ENCODE peak calls at places on chromosomes 12 and 14, in four cellular contexts. U is H1, X is body of pancreas, V is spleen. B is an unnamed sample.

GRCh38 chr12:15563683-15564082 is 225.5 kb downstream of the EPS8 start:
- DNase-seq in V (no peak), X (no peak), U (no peak), B (peak)

GRCh38 chr12:53223006-53223305 is 9.1 kb downstream of the RARG start:
- DNase-seq in U (no peak), X (no peak), V (peak), B (no peak)

GRCh38 chr14:63603749-63604277 is 37.9 kb downstream of the WDR89 start:
- DNase-seq in X (no peak), U (no peak), V (no peak), B (no peak)

GRCh38 chr14:32620303-32620702 is 291.2 kb downstream of the AKAP6 start:
- DNase-seq in X (no peak), U (no peak), V (no peak), B (no peak)

GRCh38 chr12:111455448-111456320 is 50.0 kb downstream of the SH2B3 start:
- DNase-seq in X (no peak), V (no peak), U (no peak), B (peak)

GRCh38 chr12:130717752-130718151 is 1.7 kb upstream of the RIMBP2 start:
- DNase-seq in U (no peak), X (no peak), V (no peak), B (no peak)

GRCh38 chr14:76655331-76655730 is 105.9 kb upstream of the VASH1 start:
- DNase-seq in V (no peak), U (no peak), X (no peak), B (no peak)

GRCh38 chr12:54129028-54129903 is 59.5 kb downstream of the SMUG1 start:
- DNase-seq in X (no peak), U (no peak), V (peak), B (no peak)

GRCh38 chr14:89212386-89213235 is 204.4 kb downstream of the FOXN3 start:
- DNase-seq in U (no peak), X (no peak), V (no peak), B (no peak)

GRCh38 chr12:86122846-86123468 is 133.2 kb downstream of the MGAT4C start:
- DNase-seq in V (no peak), U (no peak), X (no peak), B (no peak)

GRCh38 chr12:45944771-45945170 is 45.6 kb downstream of the SCAF11 start:
- DNase-seq in U (no peak), V (no peak), X (no peak), B (no peak)

GRCh38 chr14:73741876-73742519 is 27.8 kb upstream of the PNMA1 start:
- DNase-seq in X (no peak), V (peak), U (no peak), B (no peak)

GRCh38 chr14:61503167-61503801 is 181.9 kb downstream of the PRKCH start:
- DNase-seq in X (no peak), U (no peak), V (no peak), B (no peak)

GRCh38 chr14:73344304-73344703 is 107.0 kb downstream of the PAPLN start:
- DNase-seq in U (no peak), V (no peak), X (no peak), B (no peak)

GRCh38 chr12:69304284-69304683 is 43.9 kb upstream of the LYZ start:
- DNase-seq in X (no peak), U (no peak), V (no peak), B (no peak)

GRCh38 chr12:108047130-108047550 is 81.9 kb upstream of the WSCD2 start:
- DNase-seq in V (no peak), X (no peak), U (no peak), B (no peak)

GRCh38 chr12:107349008-107349747 is 255.8 kb upstream of the CRY1 start:
- DNase-seq in X (peak), U (no peak), V (no peak), B (no peak)

GRCh38 chr12:122001379-122002209 is 20.1 kb upstream of the BCL7A start:
- DNase-seq in X (no peak), U (no peak), V (no peak), B (no peak)

GRCh38 chr12:8033153-8034044 is 883 bp downstream of the FOXJ2 start:
- DNase-seq in V (peak), X (peak), U (no peak), B (peak)

GRCh38 chr14:31456841-31457664 is at the start of gene DTD2:
- DNase-seq in V (peak), X (peak), U (peak), B (peak)

GRCh38 chr12:122862872-122863701 is 27.8 kb downstream of the HIP1R start:
- DNase-seq in U (no peak), X (no peak), V (peak), B (no peak)

GRCh38 chr12:26056335-26056734 is 68.5 kb downstream of the BHLHE41 start:
- DNase-seq in X (peak), V (no peak), U (no peak), B (no peak)

GRCh38 chr12:83102499-83102898 is 415.8 kb downstream of the TMTC2 start:
- DNase-seq in U (no peak), X (no peak), V (no peak), B (no peak)

GRCh38 chr12:111868676-111869588 is 26.9 kb downstream of the MAPKAPK5 start:
- DNase-seq in V (no peak), U (peak), X (no peak), B (no peak)

GRCh38 chr12:15706010-15706676 is 83.0 kb downstream of the EPS8 start:
- DNase-seq in X (peak), U (no peak), V (no peak), B (no peak)

GRCh38 chr12:112183141-112183581 is 57.8 kb downstream of the TRAFD1 start:
- DNase-seq in U (no peak), V (no peak), X (no peak), B (no peak)

GRCh38 chr12:106345739-106346138 is 11.8 kb upstream of the POLR3B start:
- DNase-seq in V (no peak), U (no peak), X (no peak), B (peak)

GRCh38 chr14:34452258-34452822 is 9.7 kb downstream of the SPTSSA start:
- DNase-seq in U (no peak), V (no peak), X (no peak), B (no peak)

GRCh38 chr14:93430319-93430801 is 379 bp upstream of the UNC79 start:
- DNase-seq in U (peak), V (no peak), X (peak), B (peak)

GRCh38 chr12:34600592-34601462 is 578.5 kb downstream of the ALG10 start:
- DNase-seq in X (no peak), U (no peak), V (peak), B (no peak)

GRCh38 chr12:90854136-90854689 is 100.8 kb downstream of the CCER1 start:
- DNase-seq in X (no peak), U (peak), V (no peak), B (no peak)

GRCh38 chr14:71361335-71361734 is 454.1 kb downstream of the PCNX1 start:
- DNase-seq in U (no peak), X (no peak), V (no peak), B (no peak)

GRCh38 chr14:63178912-63179311 is 25.3 kb upstream of the RHOJ start:
- DNase-seq in V (no peak), U (no peak), X (no peak), B (no peak)

GRCh38 chr14:22552001-22552826 is 36.8 kb downstream of the DAD1 start:
- DNase-seq in X (no peak), V (no peak), U (no peak), B (no peak)

GRCh38 chr14:55530464-55530863 is 49.5 kb upstream of the KTN1 start:
- DNase-seq in V (no peak), X (no peak), U (no peak), B (no peak)

GRCh38 chr14:50864237-50864636 is 7.6 kb upstream of the ABHD12B start:
- DNase-seq in U (no peak), V (no peak), X (no peak), B (no peak)

GRCh38 chr12:89671469-89671868 is 37.2 kb downstream of the ATP2B1 start:
- DNase-seq in U (no peak), V (no peak), X (no peak), B (no peak)

GRCh38 chr14:36988568-36988967 is 183.8 kb downstream of the SLC25A21 start:
- DNase-seq in X (no peak), V (no peak), U (no peak), B (no peak)

GRCh38 chr14:81313775-81314429 is 86.2 kb downstream of the STON2 start:
- DNase-seq in U (no peak), V (no peak), X (no peak), B (no peak)

GRCh38 chr14:101506211-101506920 is 54.9 kb upstream of the DIO3 start:
- DNase-seq in V (peak), X (peak), U (no peak), B (no peak)

GRCh38 chr12:76244298-76244697 is 103.9 kb downstream of the BBS10 start:
- DNase-seq in U (no peak), X (no peak), V (no peak), B (no peak)

GRCh38 chr12:76240281-76240680 is 107.9 kb downstream of the BBS10 start:
- DNase-seq in V (no peak), U (no peak), X (no peak), B (no peak)

GRCh38 chr12:76242813-76243540 is 105.2 kb downstream of the BBS10 start:
- DNase-seq in V (no peak), U (no peak), X (no peak), B (no peak)

GRCh38 chr12:76238688-76239087 is 109.5 kb downstream of the BBS10 start:
- DNase-seq in U (no peak), X (no peak), V (no peak), B (no peak)

GRCh38 chr12:76241371-76241770 is 106.8 kb downstream of the BBS10 start:
- DNase-seq in V (no peak), U (no peak), X (no peak), B (no peak)
- TF ChIP-seq CTCF in V (no peak), U (no peak), X (no peak), B (no peak)

GRCh38 chr12:101407438-101408345 is at the start of gene ARL1:
- DNase-seq in V (peak), U (no peak), X (peak), B (peak)
- TF ChIP-seq POLR2A in V (no peak), U (peak), X (peak), B (peak)

DNA sequence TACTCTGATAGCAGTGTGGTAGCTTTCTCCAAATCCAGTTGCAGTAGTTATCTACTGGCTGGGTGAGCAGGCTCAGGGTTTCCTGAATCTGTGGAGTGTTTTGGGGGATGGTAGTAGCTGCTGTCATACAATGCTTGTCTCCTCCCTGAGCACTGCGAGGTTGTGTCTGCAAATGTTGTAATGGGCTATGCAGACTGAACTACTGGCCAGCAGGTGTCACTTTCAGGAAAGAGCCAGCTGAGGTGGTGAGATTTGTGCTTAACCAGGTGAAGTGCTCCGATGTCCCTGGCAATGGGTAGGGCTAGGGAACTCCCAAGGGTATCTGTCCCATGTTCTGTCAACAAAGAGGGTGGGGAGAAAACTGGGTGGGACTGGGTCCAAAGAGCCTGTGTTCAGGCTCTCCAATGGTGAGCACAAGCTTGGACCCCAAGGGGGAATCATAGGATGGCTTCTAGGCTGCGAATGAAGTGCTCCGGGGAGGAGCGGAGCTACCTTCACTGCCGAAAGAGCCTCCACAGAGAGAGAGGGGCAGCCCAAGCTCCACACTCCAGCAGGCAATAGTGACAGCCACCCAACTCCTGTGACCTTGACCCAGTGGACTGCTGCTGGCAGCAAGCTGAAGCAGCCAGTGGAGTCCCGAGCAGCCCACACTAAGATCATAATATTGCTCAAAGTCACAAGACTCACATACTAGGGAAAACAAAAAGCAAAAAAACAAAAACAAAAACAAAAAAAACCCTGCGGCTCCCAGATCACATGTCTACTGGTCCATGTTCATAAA is 1324.0 kb upstream of the USP15 start:
- DNase-seq in X (no peak), V (no peak), U (no peak), B (no peak)
- TF ChIP-seq CTCF in X (no peak), V (no peak), U (peak), B (no peak)

DNA sequence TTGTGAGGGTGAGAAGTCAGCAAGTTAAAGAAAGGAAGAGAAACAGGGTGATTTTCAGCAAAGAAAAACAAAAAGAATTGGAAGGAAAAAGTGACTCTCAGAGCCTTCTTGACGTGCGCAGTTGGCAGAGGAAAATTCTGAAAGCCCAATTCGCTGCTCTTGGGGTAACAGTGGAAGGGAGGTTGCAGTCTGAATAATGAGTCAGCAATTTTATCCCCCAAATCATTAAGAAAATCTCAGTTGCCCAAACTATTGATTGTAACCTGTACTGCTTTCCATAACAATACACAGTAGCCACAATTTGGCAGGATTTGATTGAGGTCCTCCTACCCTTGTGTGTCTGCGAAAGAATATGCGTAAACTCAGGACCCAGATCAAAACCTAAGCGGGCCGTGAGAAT is 309.1 kb downstream of the EMP1 start:
- DNase-seq in U (no peak), X (no peak), V (no peak), B (no peak)
- TF ChIP-seq POLR2A in U (no peak), X (no peak), V (no peak), B (no peak)